ENCODE peak calls at places on chromosome 2, in ten cellular contexts. X is heart left ventricle, S is endothelial cell of umbilical vein, C is PC-3, A is lower lobe of right lung, R is Panc1, T is HepG2, L is A549, Z is mammary epithelial cell, W is neural progenitor cell. G is an unnamed sample.

GRCh38 chr2:41410011-41410410 is 637.8 kb upstream of the PKDCC start:
- DNase-seq in C (peak; percentile 42), S (no peak), W (no peak), Z (no peak), A (no peak), X (no peak), L (no peak), T (no peak), R (no peak), G (no peak)

GRCh38 chr2:119179951-119180350 is 21.4 kb upstream of the C1QL2 start:
- DNase-seq in L (no peak), X (no peak), T (no peak), A (no peak), W (no peak), S (no peak), C (no peak), Z (peak; percentile 47), R (no peak), G (no peak)

GRCh38 chr2:108612514-108613183 is 78.4 kb downstream of the LIMS1 start:
- DNase-seq in A (peak; percentile 59), C (no peak), L (no peak), S (no peak), Z (peak; percentile 94), T (no peak), W (no peak), X (no peak), R (no peak), G (no peak)

GRCh38 chr2:117794668-117795067 is 19.8 kb upstream of the DDX18 start:
- DNase-seq in W (no peak), S (no peak), Z (no peak), A (no peak), X (no peak), L (no peak), T (no peak), C (peak; percentile 52), R (no peak), G (no peak)

GRCh38 chr2:238498188-238498587 is 71.5 kb downstream of the ASB1 start:
- DNase-seq in S (no peak), R (no peak), T (no peak), A (no peak), L (no peak), C (no peak), W (no peak), X (no peak), Z (no peak), G (no peak)

GRCh38 chr2:136422512-136422911 is 304.6 kb upstream of the CXCR4 start:
- DNase-seq in W (no peak), X (no peak), A (no peak), Z (no peak), R (no peak), L (no peak), S (peak; percentile 29), C (no peak), T (no peak), G (no peak)

GRCh38 chr2:65377556-65378307 is 54.7 kb downstream of the SPRED2 start:
- DNase-seq in T (no peak), S (peak; percentile 60), L (no peak), W (no peak), A (no peak), R (no peak), Z (peak; percentile 91), X (no peak), C (peak; percentile 90), G (no peak)

GRCh38 chr2:146632707-146633106 is 1212.1 kb upstream of the ACVR2A start:
- DNase-seq in S (no peak), A (no peak), Z (no peak), R (no peak), T (no peak), X (no peak), C (no peak), L (no peak), W (no peak), G (no peak)

GRCh38 chr2:220053919-220054318 is 426.5 kb downstream of the SLC4A3 start:
- DNase-seq in C (peak; percentile 70), S (no peak), L (no peak), A (no peak), T (no peak), Z (no peak), W (no peak), X (no peak), R (no peak), G (no peak)

GRCh38 chr2:46780411-46780800 is 135.2 kb downstream of the MCFD2 start:
- DNase-seq in Z (no peak), A (no peak), X (peak; percentile 73), R (no peak), W (no peak), C (no peak), L (no peak), T (no peak), S (peak; percentile 45), G (peak; percentile 81)

GRCh38 chr2:119463990-119464389 is 32.3 kb downstream of the TMEM37 start:
- DNase-seq in C (no peak), L (no peak), A (no peak), T (no peak), S (no peak), X (no peak), Z (no peak), W (no peak), R (no peak), G (no peak)

GRCh38 chr2:181891966-181892794 is 650 bp downstream of the ITPRID2 start:
- DNase-seq in C (peak; percentile 59), L (peak; percentile 30), A (peak; percentile 84), T (peak; percentile 72), Z (peak; percentile 82), R (peak; percentile 46), S (peak; percentile 82), W (peak; percentile 80), X (peak; percentile 83), G (peak; percentile 66)
- TF ChIP-seq CTCF in C (peak; percentile 40), L (no peak), A (peak; percentile 13), T (peak; percentile 63), Z (peak; percentile 30), R (peak; percentile 3), S (no peak), W (peak; percentile 38), X (peak; percentile 21), G (no peak)

GRCh38 chr2:58239243-58239642 is 1.9 kb downstream of the FANCL start:
- DNase-seq in A (no peak), C (no peak), Z (no peak), R (no peak), W (no peak), S (no peak), L (no peak), T (no peak), X (no peak), G (no peak)
- H3K4me1 ChIP-seq in A (peaks cover 20% of the 10 kb centered on the region), C (peaks cover 21% of the 10 kb centered on the region), Z (peaks cover 8% of the 10 kb centered on the region), R (peaks cover 22% of the 10 kb centered on the region), W (peaks cover 30% of the 10 kb centered on the region), S (peaks cover 16% of the 10 kb centered on the region), L (peaks cover 24% of the 10 kb centered on the region), T (peaks cover 47% of the 10 kb centered on the region), X (peaks cover 22% of the 10 kb centered on the region), G (no peaks in the 10 kb centered on the region)

DNA sequence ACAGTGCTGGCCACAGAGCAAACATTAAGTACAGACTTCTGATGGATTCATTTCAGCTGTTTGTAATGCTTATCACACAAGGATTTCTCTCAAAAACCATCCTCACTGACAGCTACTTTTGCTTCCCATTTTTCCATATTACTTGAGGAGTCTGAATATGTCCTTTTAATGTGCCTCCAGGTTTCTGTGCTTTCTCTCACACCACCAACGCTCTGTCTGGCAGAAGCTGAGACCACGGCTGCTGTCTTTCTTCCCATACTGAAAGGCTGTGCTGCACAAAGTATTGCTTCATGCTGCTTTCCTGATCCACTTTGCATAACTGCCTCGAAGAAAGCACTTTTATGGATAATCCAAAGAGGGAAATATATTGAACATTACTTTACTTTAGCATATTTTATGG is 312.1 kb upstream of the ZEB2 start:
- DNase-seq in A (no peak), W (no peak), X (no peak), L (no peak), S (no peak), C (no peak), T (no peak), R (no peak), Z (no peak), G (no peak)
- H3K27ac ChIP-seq in A (no peak overlapping the region), W (no peak overlapping the region), X (peak overlapping the region; percentile 38), L (no peak overlapping the region), S (no peak overlapping the region), C (no peak overlapping the region), T (no peak overlapping the region), R (no peak overlapping the region), Z (no peak overlapping the region), G (no peak overlapping the region)

GRCh38 chr2:182649316-182649715 is 66.7 kb upstream of the DNAJC10 start:
- DNase-seq in W (peak; percentile 71), A (no peak), Z (no peak), S (peak; percentile 49), R (no peak), L (peak; percentile 15), X (no peak), C (peak; percentile 53), T (peak; percentile 57), G (no peak)
- TF ChIP-seq CTCF in W (peak; percentile 66), A (no peak), Z (peak; percentile 63), S (peak; percentile 34), R (peak; percentile 75), L (peak; percentile 66), X (peak; percentile 57), C (peak; percentile 61), T (peak; percentile 78), G (no peak)